ENCODE peak calls at places on chromosomes 16 and 17, in six cellular contexts. X, S, B, Y, G and H are unnamed samples.

GRCh38 chr17:82052638-82053059 is 951 bp downstream of the GPS1 start:
- DNase-seq in B (no peak), X (no peak), G (no peak), S (no peak), Y (no peak), H (no peak)

GRCh38 chr17:2396192-2396567 is 4.7 kb downstream of the MNT start:
- DNase-seq in X (no peak), B (no peak), G (no peak), Y (no peak), S (no peak), H (no peak)

GRCh38 chr17:3635474-3636153 is 436 bp downstream of the SHPK start:
- DNase-seq in Y (no peak), X (no peak), S (peak; percentile 77), B (no peak), G (no peak), H (no peak)

GRCh38 chr16:84844049-84844350 is 24.2 kb downstream of the CRISPLD2 start:
- DNase-seq in X (no peak), Y (no peak), S (no peak), B (no peak), G (no peak), H (no peak)

GRCh38 chr17:32174889-32175288 is 32.6 kb downstream of the RHOT1 start:
- DNase-seq in X (no peak), Y (no peak), S (no peak), B (no peak), G (no peak), H (no peak)

GRCh38 chr17:42277342-42277712 is 1.1 kb upstream of the STAT5B start:
- DNase-seq in Y (no peak), S (no peak), X (no peak), G (no peak), B (no peak), H (no peak)

GRCh38 chr16:81861503-81861902 is 82.4 kb downstream of the PLCG2 start:
- DNase-seq in X (no peak), Y (no peak), B (no peak), G (no peak), S (no peak), H (no peak)

GRCh38 chr17:77513045-77513444 is 372.3 kb downstream of the SEC14L1 start:
- DNase-seq in S (no peak), X (no peak), B (no peak), Y (no peak), G (no peak), H (no peak)

GRCh38 chr16:27246439-27246838 is 22.1 kb downstream of the NSMCE1 start:
- DNase-seq in B (no peak), Y (no peak), X (no peak), G (no peak), S (no peak), H (no peak)

GRCh38 chr17:48330386-48330785 is 99.6 kb downstream of the SKAP1 start:
- DNase-seq in Y (no peak), X (no peak), G (no peak), B (no peak), S (no peak), H (no peak)

GRCh38 chr16:3498988-3499387 is 1.8 kb upstream of the CLUAP1 start:
- DNase-seq in B (no peak), Y (no peak), G (no peak), S (no peak), X (no peak), H (no peak)

GRCh38 chr17:15510361-15510760 is 42.9 kb upstream of the CDRT4 start:
- DNase-seq in Y (no peak), S (no peak), G (no peak), B (peak; percentile 86), X (no peak), H (no peak)

GRCh38 chr17:29617125-29617480 is 5.6 kb downstream of the CORO6 start:
- DNase-seq in G (peak; percentile 95), Y (peak; percentile 86), B (peak; percentile 69), S (peak; percentile 90), X (peak; percentile 95), H (peak; percentile 83)

GRCh38 chr17:7636192-7636591 is 6.3 kb downstream of the SHBG start:
- DNase-seq in S (no peak), B (no peak), G (no peak), Y (no peak), X (no peak), H (no peak)

GRCh38 chr16:58099956-58100300 is 29.3 kb downstream of the CFAP20 start:
- DNase-seq in B (no peak), Y (no peak), X (no peak), G (no peak), S (no peak), H (no peak)

GRCh38 chr17:69188064-69188463 is 40.6 kb downstream of the ABCA10 start:
- DNase-seq in X (no peak), G (no peak), S (no peak), B (no peak), Y (no peak), H (no peak)

GRCh38 chr17:7109461-7110322 is 4.9 kb downstream of the ASGR2 start:
- DNase-seq in B (no peak), G (no peak), X (no peak), S (no peak), Y (no peak), H (no peak)

GRCh38 chr17:32100971-32101631 is 41.2 kb upstream of the RHOT1 start:
- DNase-seq in S (no peak), G (no peak), Y (no peak), X (no peak), B (no peak), H (no peak)

GRCh38 chr17:63151981-63152523 is 186.0 kb downstream of the TANC2 start:
- DNase-seq in X (no peak), S (no peak), Y (no peak), B (no peak), G (no peak), H (no peak)

GRCh38 chr16:66242672-66243071 is 123.8 kb upstream of the CDH5 start:
- DNase-seq in B (no peak), X (no peak), G (no peak), Y (no peak), S (no peak), H (no peak)

GRCh38 chr16:66188786-66189725 is 177.4 kb upstream of the CDH5 start:
- DNase-seq in X (no peak), G (no peak), S (peak; percentile 9), B (no peak), Y (no peak), H (no peak)